ENCODE peak calls at places on chromosomes 13 and 19, in ten cellular contexts. Y is astrocyte of the spinal cord; Z is omental fat pad; M is nephron progenitor cell; G is neural crest cell; V is RWPE1; A is CD8-positive, alpha-beta T cell; W is A549; R is bronchial epithelial cell; J is brain microvascular endothelial cell. X is an unnamed sample.

GRCh38 chr13:47708386-47708785 is 292.7 kb downstream of the SUCLA2 start:
- DNase-seq in M (no peak), R (peak; percentile 30), G (no peak), W (no peak), J (peak; percentile 55), A (no peak), Y (peak; percentile 19), V (peak; percentile 52), Z (no peak), X (peak; percentile 77)

GRCh38 chr13:21825186-21825585 is 154.3 kb downstream of the FGF9 start:
- DNase-seq in A (no peak), J (no peak), G (no peak), W (no peak), M (no peak), R (no peak), V (no peak), Y (no peak), Z (no peak), X (no peak)

GRCh38 chr19:54172764-54173699 is at the start of gene TMC4:
- DNase-seq in J (no peak), W (no peak), R (peak; percentile 80), V (peak; percentile 69), Y (no peak), G (no peak), M (no peak), Z (no peak), A (no peak), X (peak; percentile 76)

GRCh38 chr13:76684336-76684735 is 201.9 kb downstream of the KCTD12 start:
- DNase-seq in R (no peak), V (no peak), J (no peak), A (no peak), W (no peak), M (no peak), Z (no peak), Y (peak; percentile 18), G (no peak), X (no peak)

GRCh38 chr19:18526316-18526715 is 4.4 kb upstream of the ELL start:
- DNase-seq in Z (no peak), J (no peak), R (peak; percentile 98), Y (no peak), W (no peak), A (no peak), G (no peak), V (peak; percentile 95), M (no peak), X (peak; percentile 41)

GRCh38 chr19:2618611-2619010 is 83.9 kb downstream of the GNG7 start:
- DNase-seq in Z (no peak), J (no peak), M (no peak), A (peak; percentile 78), Y (peak; percentile 41), W (no peak), R (peak; percentile 71), V (peak; percentile 62), G (no peak), X (peak; percentile 89)

GRCh38 chr19:10431254-10431942 is 11.1 kb downstream of the PDE4A start:
- DNase-seq in G (no peak), A (peak; percentile 57), Z (no peak), M (no peak), W (no peak), V (no peak), J (no peak), Y (no peak), R (no peak), X (no peak)

GRCh38 chr13:80577951-80578670 is 237.2 kb upstream of the SPRY2 start:
- DNase-seq in J (no peak), Z (no peak), M (no peak), W (no peak), Y (no peak), R (no peak), V (no peak), A (no peak), G (no peak), X (no peak)

GRCh38 chr13:101453784-101454201 is 1.3 kb downstream of the ITGBL1 start:
- DNase-seq in M (no peak), Z (no peak), V (no peak), G (no peak), A (no peak), Y (no peak), W (no peak), J (no peak), R (peak; percentile 52), X (no peak)

GRCh38 chr13:42392706-42393572 is 121.0 kb downstream of the AKAP11 start:
- DNase-seq in M (no peak), R (no peak), A (peak; percentile 31), G (no peak), V (no peak), J (no peak), Z (no peak), Y (peak; percentile 14), W (no peak), X (no peak)

GRCh38 chr13:92054389-92054788 is 656.0 kb downstream of the GPC5 start:
- DNase-seq in G (no peak), Y (no peak), R (no peak), J (no peak), W (no peak), Z (no peak), V (no peak), M (no peak), A (no peak), X (no peak)

GRCh38 chr13:99527346-99527745 is 26.1 kb downstream of the TM9SF2 start:
- DNase-seq in Y (no peak), A (no peak), J (no peak), G (no peak), Z (no peak), M (no peak), V (no peak), W (no peak), R (no peak), X (no peak)

GRCh38 chr19:917323-918151 is at the start of gene KISS1R:
- DNase-seq in W (peak; percentile 51), A (peak; percentile 58), V (no peak), G (peak; percentile 55), M (peak; percentile 72), Y (no peak), Z (no peak), J (no peak), R (no peak), X (no peak)

GRCh38 chr13:22061371-22061805 is 390.5 kb downstream of the FGF9 start:
- DNase-seq in A (peak; percentile 54), Z (no peak), Y (no peak), M (no peak), J (no peak), V (no peak), W (no peak), R (no peak), G (no peak), X (no peak)

GRCh38 chr13:101144808-101145419 is 271.4 kb downstream of the NALCN start:
- DNase-seq in M (peak; percentile 27), W (no peak), G (no peak), Z (no peak), A (peak; percentile 12), Y (peak; percentile 74), J (peak; percentile 22), R (peak; percentile 58), V (peak; percentile 33), X (peak; percentile 67)

DNA sequence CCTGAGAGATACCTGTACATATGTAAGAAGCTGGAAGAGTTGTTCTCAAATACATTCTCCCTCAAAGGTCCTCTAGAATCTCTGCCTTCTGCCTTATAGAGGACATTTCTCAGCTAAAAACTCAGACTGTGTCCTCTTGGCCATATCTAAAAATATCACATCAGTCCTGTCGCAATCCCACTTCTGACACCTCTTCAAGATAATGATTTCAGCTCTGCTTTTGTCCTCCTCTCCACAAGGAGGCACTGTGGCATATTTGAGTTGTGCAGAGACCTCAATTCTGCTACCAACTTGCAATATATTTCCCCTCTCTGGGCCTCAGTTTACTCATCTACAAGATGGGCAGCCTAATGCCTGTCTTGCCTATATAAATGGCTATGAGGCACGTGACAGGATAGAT is 16.6 kb downstream of the ADAMTS10 start:
- DNase-seq in J (no peak), G (no peak), W (no peak), M (no peak), Z (no peak), R (no peak), Y (no peak), V (no peak), A (no peak), X (no peak)
- TF ChIP-seq CTCF in J (peak; percentile 51), G (peak; percentile 35), W (peak; percentile 44), M (no peak), Z (no peak), R (no peak), Y (peak; percentile 35), V (no peak), A (no peak), X (no peak)

GRCh38 chr19:36139473-36140288 is at the start of gene CAPNS1:
- DNase-seq in R (peak; percentile 88), M (peak; percentile 98), J (peak; percentile 95), Z (peak; percentile 72), A (peak; percentile 92), W (peak; percentile 99), V (peak; percentile 94), Y (peak; percentile 97), G (peak; percentile 96), X (peak; percentile 97)
- TF ChIP-seq CTCF in R (peak; percentile 11), M (no peak), J (peak; percentile 14), Z (no peak), A (peak; percentile 26), W (peak; percentile 17), V (no peak), Y (no peak), G (peak; percentile 49), X (no peak)

GRCh38 chr13:66329988-66330429 is 900.1 kb downstream of the PCDH9 start:
- DNase-seq in W (no peak), M (no peak), V (no peak), Z (no peak), G (no peak), A (no peak), J (peak; percentile 19), R (no peak), Y (peak; percentile 35), X (peak; percentile 2)
- TF ChIP-seq CTCF in W (no peak), M (no peak), V (no peak), Z (no peak), G (no peak), A (no peak), J (no peak), R (no peak), Y (no peak), X (no peak)

GRCh38 chr19:11457115-11457514 is 21.7 kb downstream of the PRKCSH start:
- DNase-seq in J (no peak), A (no peak), Y (no peak), Z (no peak), R (no peak), V (no peak), W (no peak), M (peak; percentile 56), G (no peak), X (no peak)

GRCh38 chr19:11458236-11458900 is 22.5 kb downstream of the ELAVL3 start:
- DNase-seq in R (no peak), Z (no peak), V (no peak), M (no peak), W (no peak), G (no peak), J (no peak), Y (no peak), A (no peak), X (no peak)

GRCh38 chr19:11461453-11461852 is 19.4 kb downstream of the ELAVL3 start:
- DNase-seq in Y (no peak), Z (no peak), G (no peak), R (no peak), W (no peak), V (no peak), J (no peak), A (no peak), M (no peak), X (no peak)

GRCh38 chr19:11457831-11458230 is 22.4 kb downstream of the PRKCSH start:
- DNase-seq in W (no peak), A (no peak), M (no peak), G (no peak), V (no peak), Z (no peak), Y (no peak), R (no peak), J (no peak), X (no peak)

GRCh38 chr19:11460207-11460606 is 20.6 kb downstream of the ELAVL3 start:
- DNase-seq in V (no peak), Y (no peak), W (no peak), J (no peak), M (no peak), Z (no peak), A (no peak), G (no peak), R (no peak), X (no peak)
- TF ChIP-seq CTCF in V (peak; percentile 15), Y (no peak), W (no peak), J (peak; percentile 54), M (no peak), Z (no peak), A (no peak), G (peak; percentile 28), R (peak; percentile 26), X (no peak)